ENCODE peak calls at places on chromosomes 16 and 17, in four cellular contexts. C, X, D and P are unnamed samples.

GRCh38 chr17:7314719-7315569 is at the start of gene GPS2:
- DNase-seq in C (peak; percentile 98), X (peak; percentile 91), D (peak; percentile 71), P (peak; percentile 85)

GRCh38 chr16:49183911-49184310 is 97.7 kb downstream of the CBLN1 start:
- DNase-seq in C (no peak), X (no peak), D (no peak), P (no peak)

GRCh38 chr16:351804-352520 is 561 bp downstream of the AXIN1 start:
- DNase-seq in C (peak; percentile 93), X (peak; percentile 47), D (no peak), P (no peak)

GRCh38 chr17:40515491-40516041 is 14.1 kb upstream of the TNS4 start:
- DNase-seq in C (peak; percentile 77), X (no peak), D (no peak), P (no peak)

GRCh38 chr16:9557266-9557665 is 465.8 kb downstream of the HAPSTR1 start:
- DNase-seq in C (no peak), X (no peak), D (no peak), P (no peak)

GRCh38 chr16:25064967-25065366 is 46.6 kb upstream of the LCMT1 start:
- DNase-seq in C (no peak), X (no peak), D (peak; percentile 9), P (no peak)

GRCh38 chr16:9610727-9611126 is 519.3 kb downstream of the HAPSTR1 start:
- DNase-seq in C (no peak), X (no peak), D (no peak), P (no peak)

GRCh38 chr17:13230350-13230900 is 212.6 kb upstream of the ELAC2 start:
- DNase-seq in C (no peak), X (no peak), D (no peak), P (no peak)

GRCh38 chr17:47946516-47946915 is 5.1 kb downstream of the PNPO start:
- DNase-seq in C (no peak), X (no peak), D (no peak), P (no peak)

GRCh38 chr17:37388266-37388665 is 12.5 kb downstream of the C17orf78 start:
- DNase-seq in C (no peak), X (no peak), D (peak; percentile 88), P (peak; percentile 28)

GRCh38 chr16:13909872-13910303 is 10.1 kb upstream of the ERCC4 start:
- DNase-seq in C (no peak), X (peak; percentile 34), D (peak; percentile 75), P (peak; percentile 67)

GRCh38 chr17:36608794-36609497 is 7.6 kb downstream of the MRM1 start:
- DNase-seq in C (no peak), X (peak; percentile 45), D (peak; percentile 66), P (peak; percentile 67)

GRCh38 chr16:56911771-56912541 is 20.0 kb upstream of the HERPUD1 start:
- DNase-seq in C (peak; percentile 89), X (no peak), D (peak; percentile 65), P (peak; percentile 48)

DNA sequence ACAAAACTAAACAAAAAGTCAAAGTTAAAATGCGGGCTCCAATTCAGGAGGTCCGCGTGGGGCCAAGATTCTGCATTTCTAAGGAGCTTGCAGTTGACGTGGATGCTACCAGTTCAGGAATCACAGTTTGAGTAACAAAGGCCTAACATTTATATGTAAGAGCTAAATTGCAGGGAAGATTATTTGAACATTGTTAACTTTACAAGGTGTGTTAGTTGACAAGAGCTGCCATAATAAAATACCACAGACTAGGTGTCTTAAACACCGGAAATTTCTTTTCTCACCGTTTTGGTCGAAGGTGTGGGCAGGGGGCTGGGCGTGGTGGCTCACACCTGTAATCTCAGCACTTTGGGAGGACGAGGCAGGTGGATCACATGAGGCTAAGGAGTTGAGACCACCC is 24.8 kb upstream of the CMIP start:
- DNase-seq in C (no peak), X (no peak), D (no peak), P (no peak)
- TF ChIP-seq CTCF in C (no peak), X (no peak), D (no peak), P (no peak)

DNA sequence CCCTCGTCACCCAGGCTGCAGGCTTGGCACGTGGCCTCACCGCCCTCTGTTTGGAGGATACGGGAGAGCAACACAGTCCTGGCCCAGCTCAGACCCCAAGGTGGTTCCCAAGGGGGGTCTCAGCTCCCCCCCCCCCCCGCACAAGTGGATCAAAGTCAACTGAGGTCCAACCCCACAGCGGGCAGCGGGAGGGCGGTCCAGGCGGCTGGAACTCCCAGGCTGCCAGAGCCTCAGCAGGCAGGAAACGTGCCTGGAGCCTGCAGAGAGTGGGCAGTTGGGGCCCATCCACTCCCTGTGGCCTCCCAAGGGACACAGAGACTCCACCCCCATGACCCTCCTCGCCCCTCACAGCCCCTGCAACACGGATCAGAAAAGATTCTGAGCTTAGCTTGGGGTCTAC is 36.7 kb downstream of the PIEZO1 start:
- DNase-seq in C (no peak), X (no peak), D (no peak), P (no peak)
- TF ChIP-seq CTCF in C (no peak), X (no peak), D (no peak), P (no peak)

GRCh38 chr16:84658690-84659089 is 10.4 kb downstream of the KLHL36 start:
- DNase-seq in C (no peak), X (no peak), D (no peak), P (no peak)
- TF ChIP-seq CTCF in C (no peak), X (no peak), D (no peak), P (no peak)

GRCh38 chr16:81237282-81237681 is 1.2 kb upstream of the BCO1 start:
- DNase-seq in C (peak; percentile 24), X (peak; percentile 62), D (no peak), P (no peak)

GRCh38 chr16:81237942-81238295 is 570 bp upstream of the BCO1 start:
- DNase-seq in C (no peak), X (no peak), D (no peak), P (no peak)

GRCh38 chr16:81231014-81231413 is 7.5 kb upstream of the BCO1 start:
- DNase-seq in C (no peak), X (no peak), D (no peak), P (no peak)

GRCh38 chr16:81229811-81230210 is 8.7 kb upstream of the BCO1 start:
- DNase-seq in C (no peak), X (no peak), D (no peak), P (no peak)

DNA sequence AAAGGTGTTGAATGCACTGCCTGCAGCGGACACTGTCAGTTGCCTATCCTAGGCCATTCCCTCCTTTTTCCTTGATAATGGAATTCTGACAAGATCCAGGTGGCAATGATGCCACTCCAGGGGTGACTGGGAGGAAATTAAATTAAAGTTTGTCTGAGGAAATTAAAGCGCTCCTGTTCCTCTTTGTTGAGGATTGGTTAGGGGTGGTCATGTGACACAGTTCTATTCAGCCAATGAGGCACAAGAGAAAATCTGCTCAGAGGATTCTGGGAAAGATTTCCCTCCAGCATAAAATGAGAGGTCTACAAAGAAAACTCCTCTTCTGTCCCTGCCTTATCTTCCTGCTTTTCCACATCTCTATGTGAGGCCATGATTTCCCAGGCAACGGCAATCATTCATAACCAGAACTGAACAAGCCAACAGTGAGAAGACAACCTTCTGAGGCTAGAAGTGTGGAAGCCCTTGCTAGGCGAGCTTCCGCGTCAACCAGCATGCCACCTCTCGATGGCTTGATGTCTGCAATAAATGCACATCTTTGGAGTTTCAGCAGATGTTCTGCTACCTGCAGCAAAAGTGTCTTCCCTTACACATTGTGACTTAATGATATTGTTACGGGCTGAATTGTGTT is 5.6 kb upstream of the BCO1 start:
- DNase-seq in C (no peak), X (no peak), D (no peak), P (no peak)
- TF ChIP-seq CTCF in C (no peak), X (no peak), D (no peak), P (no peak)

GRCh38 chr17:79609175-79609589 is 1.7 kb downstream of the RBFOX3 start:
- DNase-seq in C (no peak), X (no peak), D (no peak), P (no peak)

GRCh38 chr17:79608729-79609039 is 2.2 kb downstream of the RBFOX3 start:
- DNase-seq in C (no peak), X (no peak), D (no peak), P (no peak)

GRCh38 chr17:79606487-79606886 is 4.4 kb downstream of the RBFOX3 start:
- DNase-seq in C (no peak), X (no peak), D (no peak), P (no peak)

GRCh38 chr17:79609616-79610150 is 1.2 kb downstream of the RBFOX3 start:
- DNase-seq in C (no peak), X (no peak), D (no peak), P (no peak)

GRCh38 chr17:79607941-79608728 is 2.7 kb downstream of the RBFOX3 start:
- DNase-seq in C (no peak), X (peak; percentile 22), D (no peak), P (peak; percentile 13)
- TF ChIP-seq CTCF in C (no peak), X (no peak), D (peak; percentile 9), P (no peak)

DNA sequence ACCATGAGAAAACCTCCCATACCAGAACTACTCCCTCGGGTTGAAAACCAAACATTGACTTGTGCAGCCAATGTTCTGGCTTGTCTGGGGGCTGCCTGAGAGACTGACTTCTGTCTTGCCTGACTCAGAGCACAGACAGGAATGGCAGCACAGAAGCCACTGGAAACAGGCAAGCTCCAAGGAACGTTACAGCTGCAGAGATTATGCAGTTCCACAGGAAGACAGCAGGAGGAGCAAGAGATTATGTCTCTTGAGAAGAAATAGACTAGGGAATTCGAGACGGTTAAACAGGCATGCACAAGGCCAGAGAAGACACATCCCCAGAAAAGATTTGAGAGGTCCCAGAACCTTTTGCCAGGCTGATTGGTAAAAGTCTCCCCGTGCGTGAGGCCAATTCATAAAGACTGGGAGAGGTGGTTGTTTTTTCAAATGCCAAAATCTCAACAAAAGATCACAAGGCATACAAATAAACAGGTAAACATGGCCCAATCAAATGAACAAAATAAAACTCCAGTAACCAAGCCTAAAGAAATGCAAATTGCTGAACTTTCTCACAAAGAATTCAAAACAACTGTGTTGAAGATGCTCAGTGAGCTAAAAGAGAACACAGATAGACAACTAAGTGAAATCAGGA is 90.6 kb upstream of the CDH5 start:
- DNase-seq in C (no peak), X (no peak), D (peak; percentile 76), P (peak; percentile 69)
- TF ChIP-seq CTCF in C (no peak), X (no peak), D (peak; percentile 69), P (peak; percentile 89)

GRCh38 chr17:60318830-60319229 is 73.1 kb downstream of the USP32 start:
- DNase-seq in C (no peak), X (no peak), D (no peak), P (no peak)

GRCh38 chr17:60314423-60314822 is 77.5 kb downstream of the USP32 start:
- DNase-seq in C (no peak), X (no peak), D (no peak), P (no peak)

GRCh38 chr17:60311186-60311585 is 80.7 kb downstream of the USP32 start:
- DNase-seq in C (no peak), X (no peak), D (peak; percentile 43), P (no peak)

GRCh38 chr17:60311936-60312335 is 80.0 kb downstream of the USP32 start:
- DNase-seq in C (no peak), X (no peak), D (peak; percentile 77), P (no peak)

DNA sequence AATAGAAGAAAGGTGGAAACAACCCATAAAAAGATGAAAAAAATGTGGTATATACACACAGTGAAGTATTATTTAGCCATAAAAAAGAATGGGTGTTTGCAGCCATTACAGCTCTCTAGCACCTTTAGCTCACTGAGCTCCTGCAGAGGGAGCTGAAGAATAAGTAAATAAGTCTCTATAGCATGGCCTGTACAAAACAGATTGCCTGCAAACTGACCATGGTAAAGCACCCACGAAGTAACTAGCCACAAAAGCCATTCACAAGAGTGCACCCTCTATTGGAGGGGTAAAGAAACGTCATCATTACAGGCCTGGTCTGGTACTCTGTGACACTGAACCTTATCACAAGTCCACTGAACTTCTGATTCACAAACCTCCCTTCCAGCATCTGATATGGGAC is 76.3 kb downstream of the USP32 start:
- DNase-seq in C (no peak), X (no peak), D (no peak), P (no peak)
- TF ChIP-seq CTCF in C (no peak), X (no peak), D (peak; percentile 2), P (peak; percentile 16)

GRCh38 chr16:65684230-65684629 is 562.4 kb upstream of the CDH11 start:
- DNase-seq in C (no peak), X (no peak), D (no peak), P (no peak)
- TF ChIP-seq CTCF in C (no peak), X (no peak), D (no peak), P (no peak)